ENCODE peak calls at places on chromosome 1, in four cellular contexts. V is HCT116, Q is HepG2, P is H1. R is an unnamed sample.

GRCh38 chr1:181099152-181100014 is 10.9 kb downstream of the IER5 start:
- DNase-seq in V (no peak), Q (no peak), P (no peak), R (no peak)

GRCh38 chr1:216600730-216601426 is 122.4 kb downstream of the ESRRG start:
- DNase-seq in V (no peak), Q (peak), P (peak), R (peak)

GRCh38 chr1:155171836-155172731 is 1.0 kb downstream of the KRTCAP2 start:
- DNase-seq in V (no peak), Q (no peak), P (no peak), R (no peak)

GRCh38 chr1:158819461-158820443 is 11.4 kb upstream of the MNDA start:
- DNase-seq in V (no peak), Q (no peak), P (no peak), R (no peak)

GRCh38 chr1:85375422-85375934 is 89.5 kb downstream of the DDAH1 start:
- DNase-seq in V (no peak), Q (no peak), P (no peak), R (no peak)

GRCh38 chr1:198829948-198830347 is 191.1 kb downstream of the PTPRC start:
- DNase-seq in V (no peak), Q (no peak), P (no peak), R (no peak)

GRCh38 chr1:20739225-20739624 is 6.7 kb upstream of the SH2D5 start:
- DNase-seq in V (no peak), Q (no peak), P (no peak), R (no peak)

GRCh38 chr1:79551321-79551720 is 544.8 kb upstream of the ADGRL4 start:
- DNase-seq in V (no peak), Q (no peak), P (no peak), R (no peak)

GRCh38 chr1:199084293-199084692 is 445.5 kb downstream of the PTPRC start:
- DNase-seq in V (no peak), Q (no peak), P (no peak), R (no peak)

GRCh38 chr1:222370911-222371717 is 176.8 kb downstream of the HHIPL2 start:
- DNase-seq in V (no peak), Q (no peak), P (no peak), R (no peak)

GRCh38 chr1:245937316-245938045 is 569.6 kb downstream of the SMYD3 start:
- DNase-seq in V (no peak), Q (no peak), P (no peak), R (no peak)

GRCh38 chr1:68051475-68051874 is 1.0 kb upstream of the DIRAS3 start:
- DNase-seq in V (no peak), Q (no peak), P (peak), R (peak)

GRCh38 chr1:60866251-60866650 is 216.1 kb upstream of the NFIA start:
- DNase-seq in V (no peak), Q (no peak), P (no peak), R (no peak)

GRCh38 chr1:110986407-110986891 is 22.7 kb upstream of the LRIF1 start:
- DNase-seq in V (no peak), Q (no peak), P (no peak), R (no peak)

GRCh38 chr1:17338706-17339493 is 30.9 kb downstream of the PADI4 start:
- DNase-seq in V (no peak), Q (no peak), P (no peak), R (no peak)

GRCh38 chr1:110425611-110426152 is 18.2 kb upstream of the LAMTOR5 start:
- DNase-seq in V (no peak), Q (no peak), P (no peak), R (no peak)

GRCh38 chr1:11525151-11525505 is 46.2 kb downstream of the DISP3 start:
- DNase-seq in V (no peak), Q (no peak), P (no peak), R (no peak)

GRCh38 chr1:8807004-8807403 is 10.4 kb downstream of the RERE start:
- DNase-seq in V (no peak), Q (no peak), P (no peak), R (no peak)

DNA sequence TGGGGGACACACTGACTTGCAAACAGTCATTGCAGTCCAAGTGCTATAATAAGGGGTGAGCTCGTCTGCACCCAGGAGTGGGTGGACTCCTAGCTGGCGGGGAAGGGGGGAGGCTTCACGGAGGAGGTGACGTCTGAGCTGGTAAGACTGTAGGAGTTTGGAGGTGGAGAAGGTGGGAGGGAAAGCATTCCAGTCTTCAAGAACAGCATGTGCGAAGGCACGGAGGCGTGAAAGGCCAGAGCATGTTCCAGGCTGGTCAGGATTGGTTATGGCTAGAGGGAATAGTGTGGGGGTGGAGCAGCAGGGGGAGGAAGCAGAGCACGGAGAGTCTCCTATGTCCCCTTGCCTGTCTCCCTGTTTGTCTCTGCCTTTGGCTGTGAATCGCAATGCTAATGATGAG is 2.4 kb upstream of the ZNF436 start:
- DNase-seq in V (no peak), Q (no peak), P (no peak), R (no peak)
- TF ChIP-seq ZNF274 in V (no peak), Q (no peak), P (no peak), R (no peak)

DNA sequence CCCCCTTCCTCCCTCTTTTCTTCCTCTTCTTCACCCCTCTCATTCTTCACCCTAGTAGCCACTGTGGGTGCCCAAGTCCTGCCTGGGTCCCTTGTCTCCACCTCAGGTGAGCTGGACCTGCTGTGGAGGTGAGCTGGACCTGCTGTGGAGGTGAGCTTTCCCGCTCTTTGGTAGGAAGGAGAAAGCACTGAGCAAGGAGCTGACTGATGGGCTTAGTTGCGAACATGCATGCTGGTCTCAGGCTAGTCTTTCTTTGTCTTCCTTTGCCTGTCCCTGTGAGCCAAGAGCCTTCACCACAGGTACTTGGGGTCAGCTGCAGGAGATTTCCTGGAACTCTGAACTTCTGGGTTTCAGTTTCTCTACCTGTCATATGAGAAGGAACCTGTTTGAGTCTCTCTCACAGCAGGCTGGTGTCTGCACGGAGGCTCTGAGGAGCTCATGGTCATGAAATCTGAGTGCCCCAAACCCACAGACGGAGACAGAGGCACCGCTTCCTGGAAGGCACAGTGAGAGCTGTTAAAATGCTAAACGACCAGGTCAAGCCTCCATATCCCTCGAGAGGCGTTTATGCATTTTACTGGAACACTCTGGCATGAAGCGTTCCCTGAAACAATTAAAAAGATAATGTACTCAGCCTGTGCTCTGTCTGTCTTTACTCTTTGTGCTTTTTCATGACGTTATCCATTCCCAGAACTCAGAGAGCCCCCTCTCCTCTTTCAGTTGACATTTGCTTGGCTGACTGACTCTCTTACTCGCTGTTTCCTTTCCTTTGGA is 69.5 kb downstream of the RHOU start:
- DNase-seq in V (no peak), Q (no peak), P (peak), R (peak)
- TF ChIP-seq ZNF274 in V (no peak), Q (no peak), P (no peak), R (no peak)

GRCh38 chr1:115325876-115326275 is 12.2 kb downstream of the NGF start:
- DNase-seq in V (no peak), Q (no peak), P (no peak), R (no peak)

GRCh38 chr1:115322631-115323030 is 15.4 kb downstream of the NGF start:
- DNase-seq in V (no peak), Q (no peak), P (no peak), R (no peak)

GRCh38 chr1:115323366-115324004 is 14.6 kb downstream of the NGF start:
- DNase-seq in V (no peak), Q (no peak), P (no peak), R (no peak)

GRCh38 chr1:115326419-115326818 is 11.6 kb downstream of the NGF start:
- DNase-seq in V (no peak), Q (no peak), P (no peak), R (no peak)

GRCh38 chr1:115324649-115325420 is 13.2 kb downstream of the NGF start:
- DNase-seq in V (no peak), Q (no peak), P (no peak), R (no peak)
- TF ChIP-seq ZNF274 in V (no peak), Q (no peak), P (no peak), R (no peak)

DNA sequence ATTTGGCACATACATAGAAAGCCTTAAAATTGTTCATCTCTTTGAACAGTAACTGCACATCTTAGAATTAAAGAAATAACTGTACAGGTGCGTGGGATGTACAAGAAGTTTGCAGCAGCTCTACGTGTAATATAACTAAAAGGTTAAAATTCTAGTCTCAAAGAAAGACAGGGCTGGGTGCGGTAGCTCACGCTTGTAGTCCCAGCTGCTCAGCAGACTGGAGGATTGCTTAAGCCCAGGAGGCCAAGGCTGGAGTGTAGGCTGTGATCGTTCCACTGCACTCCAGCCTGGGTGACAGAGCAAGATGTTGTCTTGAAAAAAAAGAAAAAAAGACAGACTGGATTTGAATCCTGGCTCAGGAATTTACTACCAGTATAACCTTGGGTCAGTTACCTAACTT is 13.4 kb downstream of the PARP1 start:
- DNase-seq in V (no peak), Q (no peak), P (no peak), R (no peak)
- TF ChIP-seq ZNF274 in V (no peak), Q (no peak), P (no peak), R (no peak)

DNA sequence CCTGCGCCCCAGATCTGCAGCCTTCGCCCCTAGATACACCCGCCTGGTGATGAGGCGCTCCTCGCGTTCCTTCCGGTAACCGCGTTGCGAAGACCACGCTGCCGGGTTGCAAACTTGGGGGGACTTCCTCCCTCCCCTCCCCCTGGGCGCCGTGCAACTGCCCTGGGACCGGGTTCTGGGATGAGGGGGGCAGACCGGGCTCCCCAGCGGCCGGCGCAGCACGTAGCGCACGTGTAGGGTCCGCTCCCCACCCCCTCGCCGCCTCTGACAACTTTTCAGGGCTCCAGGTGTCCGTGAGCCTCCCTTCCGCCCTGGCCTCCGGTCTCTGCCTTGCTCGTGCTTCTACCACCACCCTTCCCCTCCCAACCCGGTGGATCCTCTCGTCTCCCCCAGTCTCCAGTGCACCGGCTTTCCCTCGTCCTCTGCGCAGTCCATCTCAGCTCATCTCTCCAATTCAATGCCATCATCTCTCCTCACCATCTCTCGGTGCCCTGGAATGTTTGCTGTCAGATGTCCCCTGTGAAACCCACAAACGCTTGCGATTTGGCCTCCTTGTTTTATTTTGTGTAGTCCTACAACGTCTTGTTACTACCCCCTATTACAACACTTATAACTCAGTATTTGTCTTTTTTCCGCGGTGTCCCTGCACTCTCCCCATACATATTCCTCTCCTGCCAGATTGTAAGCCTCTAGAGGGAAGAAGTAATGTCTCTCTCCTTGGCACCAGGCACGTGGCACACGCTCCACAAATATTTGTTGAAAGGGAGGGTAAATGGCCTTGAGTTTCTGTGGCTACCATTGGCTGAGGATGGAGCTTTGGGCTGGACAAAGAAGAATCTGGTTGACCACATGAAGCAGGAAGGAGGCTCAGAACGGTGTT is 782 bp downstream of the PCAT6 start:
- DNase-seq in V (no peak), Q (peak), P (peak), R (no peak)
- TF ChIP-seq ZNF274 in V (no peak), Q (no peak), P (no peak), R (no peak)

GRCh38 chr1:163351912-163352311 is 30.2 kb downstream of the NUF2 start:
- DNase-seq in V (no peak), Q (no peak), P (no peak), R (no peak)

GRCh38 chr1:163361123-163361934 is 39.6 kb downstream of the NUF2 start:
- DNase-seq in V (peak), Q (peak), P (no peak), R (peak)

DNA sequence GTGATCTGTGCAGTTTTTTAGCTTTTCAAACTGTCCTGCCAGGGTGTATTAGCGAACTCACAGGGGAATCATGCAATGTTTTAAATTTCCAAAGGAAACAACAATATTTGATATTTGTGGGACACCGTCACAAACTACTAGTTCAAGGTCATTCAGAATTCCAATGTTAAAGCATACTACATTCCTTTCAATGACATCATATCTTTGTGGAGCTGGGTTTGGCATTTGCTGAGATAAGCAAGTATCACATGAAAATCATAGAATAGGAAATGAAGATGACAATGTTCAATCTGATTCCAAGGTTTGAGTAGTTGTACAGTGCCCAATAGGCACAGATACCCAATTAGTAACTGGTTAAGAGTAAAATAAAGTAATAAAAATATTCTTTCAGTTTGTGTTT is 35.6 kb downstream of the NUF2 start:
- DNase-seq in V (no peak), Q (peak), P (no peak), R (no peak)
- TF ChIP-seq ZNF274 in V (no peak), Q (no peak), P (no peak), R (no peak)

GRCh38 chr1:29395724-29396437 is 159.6 kb downstream of the PTPRU start:
- DNase-seq in V (no peak), Q (no peak), P (no peak), R (no peak)
- TF ChIP-seq ZNF274 in V (no peak), Q (no peak), P (no peak), R (no peak)

GRCh38 chr1:203751051-203751450 is 13.9 kb upstream of the LAX1 start:
- DNase-seq in V (no peak), Q (no peak), P (no peak), R (no peak)
- TF ChIP-seq ZNF274 in V (no peak), Q (no peak), P (no peak), R (no peak)

GRCh38 chr1:159868766-159869165 is 6.3 kb upstream of the VSIG8 start:
- DNase-seq in V (no peak), Q (no peak), P (no peak), R (no peak)

GRCh38 chr1:159870704-159871103 is 8.2 kb upstream of the VSIG8 start:
- DNase-seq in V (no peak), Q (no peak), P (no peak), R (no peak)

GRCh38 chr1:159867322-159868064 is 5.0 kb upstream of the VSIG8 start:
- DNase-seq in V (no peak), Q (no peak), P (no peak), R (no peak)

GRCh38 chr1:159869607-159870006 is 7.2 kb upstream of the VSIG8 start:
- DNase-seq in V (no peak), Q (no peak), P (no peak), R (no peak)

GRCh38 chr1:159869173-159869572 is 6.7 kb upstream of the VSIG8 start:
- DNase-seq in V (peak), Q (no peak), P (no peak), R (no peak)
- TF ChIP-seq ZNF274 in V (no peak), Q (no peak), P (no peak), R (no peak)

GRCh38 chr1:151882466-151882865 is 26.8 kb downstream of the THEM4 start:
- DNase-seq in V (no peak), Q (no peak), P (no peak), R (no peak)
- TF ChIP-seq ZNF274 in V (no peak), Q (no peak), P (no peak), R (no peak)

R was measured in NT2/D1.